ENCODE peak calls at places on chromosomes 5 and 9, in ten cellular contexts. One of them, this sample, is unnamed.

GRCh38 chr5:179558912-179559279 is 8.5 kb downstream of the RUFY1 start:
- DNase-seq in astrocyte of the spinal cord: no peak
- DNase-seq in cardiac muscle cell: peak
- DNase-seq in tibial artery: no peak
- DNase-seq in activated CD4-positive, alpha-beta T cell treated with anti-CD3 and anti-CD28 coated beads for 48 hours: peak
- DNase-seq in dermis blood vessel endothelial cell: peak
- DNase-seq in MG63: no peak
- DNase-seq in AG09309: no peak
- DNase-seq in ACHN: no peak
- DNase-seq in NCI-H524: peak
- DNase-seq in this sample: no peak

GRCh38 chr5:109876941-109877669 is 187.4 kb downstream of the MAN2A1 start:
- DNase-seq in astrocyte of the spinal cord: peak
- DNase-seq in cardiac muscle cell: no peak
- DNase-seq in tibial artery: no peak
- DNase-seq in activated CD4-positive, alpha-beta T cell treated with anti-CD3 and anti-CD28 coated beads for 48 hours: no peak
- DNase-seq in dermis blood vessel endothelial cell: peak
- DNase-seq in MG63: peak
- DNase-seq in AG09309: no peak
- DNase-seq in ACHN: peak
- DNase-seq in NCI-H524: no peak
- DNase-seq in this sample: peak

GRCh38 chr9:15403155-15403554 is 19.5 kb upstream of the SNAPC3 start:
- DNase-seq in astrocyte of the spinal cord: no peak
- DNase-seq in cardiac muscle cell: peak
- DNase-seq in tibial artery: no peak
- DNase-seq in activated CD4-positive, alpha-beta T cell treated with anti-CD3 and anti-CD28 coated beads for 48 hours: peak
- DNase-seq in dermis blood vessel endothelial cell: peak
- DNase-seq in MG63: peak
- DNase-seq in AG09309: no peak
- DNase-seq in ACHN: peak
- DNase-seq in NCI-H524: peak
- DNase-seq in this sample: no peak

GRCh38 chr9:77606526-77606925 is 41.6 kb downstream of the GNA14 start:
- DNase-seq in astrocyte of the spinal cord: no peak
- DNase-seq in cardiac muscle cell: no peak
- DNase-seq in tibial artery: no peak
- DNase-seq in activated CD4-positive, alpha-beta T cell treated with anti-CD3 and anti-CD28 coated beads for 48 hours: no peak
- DNase-seq in dermis blood vessel endothelial cell: no peak
- DNase-seq in MG63: no peak
- DNase-seq in AG09309: no peak
- DNase-seq in ACHN: no peak
- DNase-seq in NCI-H524: no peak
- DNase-seq in this sample: no peak

GRCh38 chr5:13359326-13359725 is 585.2 kb downstream of the DNAH5 start:
- DNase-seq in astrocyte of the spinal cord: peak
- DNase-seq in cardiac muscle cell: no peak
- DNase-seq in tibial artery: no peak
- DNase-seq in activated CD4-positive, alpha-beta T cell treated with anti-CD3 and anti-CD28 coated beads for 48 hours: no peak
- DNase-seq in dermis blood vessel endothelial cell: no peak
- DNase-seq in MG63: peak
- DNase-seq in AG09309: peak
- DNase-seq in ACHN: no peak
- DNase-seq in NCI-H524: no peak
- DNase-seq in this sample: peak

GRCh38 chr5:179345429-179346321 is at the start of gene ADAMTS2:
- DNase-seq in astrocyte of the spinal cord: peak
- DNase-seq in cardiac muscle cell: peak
- DNase-seq in tibial artery: peak
- DNase-seq in activated CD4-positive, alpha-beta T cell treated with anti-CD3 and anti-CD28 coated beads for 48 hours: peak
- DNase-seq in dermis blood vessel endothelial cell: no peak
- DNase-seq in MG63: peak
- DNase-seq in AG09309: no peak
- DNase-seq in ACHN: no peak
- DNase-seq in NCI-H524: peak
- DNase-seq in this sample: no peak

GRCh38 chr5:157476699-157477408 is 16.8 kb downstream of the NIPAL4 start:
- DNase-seq in astrocyte of the spinal cord: peak
- DNase-seq in cardiac muscle cell: peak
- DNase-seq in tibial artery: no peak
- DNase-seq in activated CD4-positive, alpha-beta T cell treated with anti-CD3 and anti-CD28 coated beads for 48 hours: peak
- DNase-seq in dermis blood vessel endothelial cell: peak
- DNase-seq in MG63: peak
- DNase-seq in AG09309: no peak
- DNase-seq in ACHN: peak
- DNase-seq in NCI-H524: peak
- DNase-seq in this sample: peak

GRCh38 chr5:123178693-123179092 is 89.7 kb downstream of the PRDM6 start:
- DNase-seq in astrocyte of the spinal cord: no peak
- DNase-seq in cardiac muscle cell: no peak
- DNase-seq in tibial artery: no peak
- DNase-seq in activated CD4-positive, alpha-beta T cell treated with anti-CD3 and anti-CD28 coated beads for 48 hours: no peak
- DNase-seq in dermis blood vessel endothelial cell: no peak
- DNase-seq in MG63: no peak
- DNase-seq in AG09309: no peak
- DNase-seq in ACHN: no peak
- DNase-seq in NCI-H524: no peak
- DNase-seq in this sample: no peak

GRCh38 chr5:14032944-14033343 is 88.5 kb upstream of the DNAH5 start:
- DNase-seq in astrocyte of the spinal cord: peak
- DNase-seq in cardiac muscle cell: no peak
- DNase-seq in tibial artery: no peak
- DNase-seq in activated CD4-positive, alpha-beta T cell treated with anti-CD3 and anti-CD28 coated beads for 48 hours: no peak
- DNase-seq in dermis blood vessel endothelial cell: no peak
- DNase-seq in MG63: peak
- DNase-seq in AG09309: no peak
- DNase-seq in ACHN: no peak
- DNase-seq in NCI-H524: no peak
- DNase-seq in this sample: peak

GRCh38 chr5:103211858-103212500 is 46.6 kb upstream of the MACIR start:
- DNase-seq in astrocyte of the spinal cord: no peak
- DNase-seq in cardiac muscle cell: no peak
- DNase-seq in tibial artery: no peak
- DNase-seq in activated CD4-positive, alpha-beta T cell treated with anti-CD3 and anti-CD28 coated beads for 48 hours: no peak
- DNase-seq in dermis blood vessel endothelial cell: peak
- DNase-seq in MG63: no peak
- DNase-seq in AG09309: no peak
- DNase-seq in ACHN: no peak
- DNase-seq in NCI-H524: no peak
- DNase-seq in this sample: no peak

GRCh38 chr9:115730845-115731244 is 422.7 kb upstream of the PAPPA start:
- DNase-seq in astrocyte of the spinal cord: no peak
- DNase-seq in cardiac muscle cell: no peak
- DNase-seq in tibial artery: no peak
- DNase-seq in activated CD4-positive, alpha-beta T cell treated with anti-CD3 and anti-CD28 coated beads for 48 hours: no peak
- DNase-seq in dermis blood vessel endothelial cell: no peak
- DNase-seq in MG63: no peak
- DNase-seq in AG09309: no peak
- DNase-seq in ACHN: no peak
- DNase-seq in NCI-H524: no peak
- DNase-seq in this sample: no peak

GRCh38 chr5:67264056-67264455 is 67.5 kb upstream of the CD180 start:
- DNase-seq in astrocyte of the spinal cord: no peak
- DNase-seq in cardiac muscle cell: no peak
- DNase-seq in tibial artery: no peak
- DNase-seq in activated CD4-positive, alpha-beta T cell treated with anti-CD3 and anti-CD28 coated beads for 48 hours: no peak
- DNase-seq in dermis blood vessel endothelial cell: no peak
- DNase-seq in MG63: no peak
- DNase-seq in AG09309: no peak
- DNase-seq in ACHN: no peak
- DNase-seq in NCI-H524: no peak
- DNase-seq in this sample: no peak

GRCh38 chr9:38226491-38226951 is 157.5 kb upstream of the SHB start:
- DNase-seq in astrocyte of the spinal cord: no peak
- DNase-seq in cardiac muscle cell: peak
- DNase-seq in tibial artery: no peak
- DNase-seq in activated CD4-positive, alpha-beta T cell treated with anti-CD3 and anti-CD28 coated beads for 48 hours: peak
- DNase-seq in dermis blood vessel endothelial cell: peak
- DNase-seq in MG63: no peak
- DNase-seq in AG09309: no peak
- DNase-seq in ACHN: no peak
- DNase-seq in NCI-H524: peak
- DNase-seq in this sample: no peak

GRCh38 chr9:36091028-36091953 is 45.2 kb upstream of the GLIPR2 start:
- DNase-seq in astrocyte of the spinal cord: peak
- DNase-seq in cardiac muscle cell: peak
- DNase-seq in tibial artery: no peak
- DNase-seq in activated CD4-positive, alpha-beta T cell treated with anti-CD3 and anti-CD28 coated beads for 48 hours: no peak
- DNase-seq in dermis blood vessel endothelial cell: peak
- DNase-seq in MG63: peak
- DNase-seq in AG09309: no peak
- DNase-seq in ACHN: peak
- DNase-seq in NCI-H524: no peak
- DNase-seq in this sample: peak